ENCODE peak calls at places on chromosomes 7 and 10, in five cellular contexts. W is lung, Y is tibial artery, I is A549, S is transverse colon. M is an unnamed sample. For H3K4me1, the result is how much of the 10 kb centered on the place peaks cover.

GRCh38 chr10:26792780-26793495 is 67.8 kb downstream of the ABI1 start:
- DNase-seq in I (no peak), W (no peak), S (no peak), Y (no peak), M (no peak)

GRCh38 chr10:42242135-42242805 is 396.1 kb downstream of the ZNF33B start:
- DNase-seq in I (no peak), W (no peak), S (no peak), Y (no peak), M (no peak)

GRCh38 chr10:111030042-111030750 is 46.6 kb upstream of the ADRA2A start:
- DNase-seq in S (no peak), Y (no peak), W (no peak), I (no peak), M (no peak)

GRCh38 chr7:105268511-105269392 is 120.0 kb downstream of the SRPK2 start:
- DNase-seq in Y (no peak), W (no peak), S (no peak), I (peak), M (peak)

GRCh38 chr10:62390497-62391176 is 16.5 kb downstream of the ZNF365 start:
- DNase-seq in S (no peak), Y (no peak), W (no peak), I (no peak), M (no peak)

GRCh38 chr7:138001529-138002095 is at the start of gene CREB3L2:
- DNase-seq in W (peak), I (peak), S (peak), Y (peak), M (peak)

GRCh38 chr7:48635796-48636195 is 288.6 kb upstream of the CDC14C start:
- DNase-seq in W (no peak), I (no peak), Y (no peak), S (no peak), M (no peak)

GRCh38 chr10:13670311-13670710 is 83.5 kb downstream of the PRPF18 start:
- DNase-seq in S (no peak), W (no peak), Y (no peak), I (no peak), M (no peak)

GRCh38 chr10:16967000-16967865 is 150.0 kb upstream of the RSU1 start:
- DNase-seq in I (no peak), W (no peak), S (no peak), Y (no peak), M (no peak)

GRCh38 chr10:118218562-118218961 is 123.6 kb downstream of the FAM204A start:
- DNase-seq in W (no peak), Y (no peak), I (no peak), S (no peak), M (no peak)

GRCh38 chr10:91391915-91392314 is 18.2 kb upstream of the HECTD2 start:
- DNase-seq in I (no peak), S (no peak), Y (no peak), W (peak), M (no peak)

GRCh38 chr10:51224610-51225230 is 150.4 kb downstream of the PRKG1 start:
- DNase-seq in S (no peak), I (no peak), Y (no peak), W (no peak), M (no peak)

GRCh38 chr7:117134885-117135552 is 181.7 kb downstream of the ST7 start:
- DNase-seq in Y (no peak), S (no peak), I (no peak), W (no peak), M (no peak)

GRCh38 chr10:97327348-97328294 is 6.9 kb downstream of the FRAT2 start:
- DNase-seq in S (no peak), Y (no peak), W (peak), I (peak), M (no peak)

GRCh38 chr7:54722026-54722425 is 37.0 kb downstream of the SEC61G start:
- DNase-seq in S (no peak), I (no peak), Y (no peak), W (no peak), M (no peak)

GRCh38 chr10:34187201-34187600 is 627.9 kb downstream of the PARD3 start:
- DNase-seq in I (no peak), W (no peak), Y (no peak), S (no peak), M (no peak)

DNA sequence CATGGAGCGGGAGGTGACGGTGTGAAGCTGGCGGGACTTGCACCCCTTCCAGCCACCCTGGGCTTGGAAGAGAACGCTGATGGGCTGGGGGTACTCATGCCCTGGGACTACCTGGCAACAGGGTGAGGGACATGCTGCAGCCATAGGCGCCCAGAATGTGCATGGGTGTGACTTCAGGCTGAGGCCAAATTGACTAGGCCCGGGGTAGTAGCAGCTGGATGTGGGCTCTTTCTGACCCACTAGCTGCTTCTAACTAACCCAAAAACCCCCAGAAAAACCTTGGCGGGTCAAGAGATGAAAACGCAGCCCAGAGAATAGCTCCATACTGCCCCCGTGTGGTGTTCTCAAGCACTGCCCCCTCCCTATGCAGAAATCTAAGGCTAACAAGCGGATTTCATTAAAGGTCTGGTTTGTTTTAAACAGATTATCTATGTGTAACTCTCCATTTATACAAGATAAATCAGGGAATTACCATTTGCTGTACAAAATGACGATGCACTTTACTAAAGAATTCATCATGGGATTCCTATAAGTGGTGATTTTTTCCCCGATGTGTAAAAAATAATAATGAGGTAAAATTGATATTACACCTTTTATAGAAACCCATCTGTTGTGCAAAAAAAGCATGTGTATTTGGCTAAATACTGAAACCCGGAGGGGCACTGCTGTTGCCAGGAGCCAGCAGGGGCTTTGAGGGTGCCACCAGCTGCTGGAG is 4.2 kb downstream of the SMARCD3 start:
- DNase-seq in I (peak), S (peak), W (no peak), Y (no peak), M (peak)
- H3K4me1 ChIP-seq in I (half or more), S (under half), W (under half), Y (under half), M (half or more)

GRCh38 chr7:1059200-1060091 is 15.1 kb downstream of the GPR146 start:
- DNase-seq in I (no peak), Y (no peak), S (peak), W (peak), M (peak)
- H3K4me3 ChIP-seq in I (no peak), Y (peak), S (no peak), W (no peak), M (no peak)

DNA sequence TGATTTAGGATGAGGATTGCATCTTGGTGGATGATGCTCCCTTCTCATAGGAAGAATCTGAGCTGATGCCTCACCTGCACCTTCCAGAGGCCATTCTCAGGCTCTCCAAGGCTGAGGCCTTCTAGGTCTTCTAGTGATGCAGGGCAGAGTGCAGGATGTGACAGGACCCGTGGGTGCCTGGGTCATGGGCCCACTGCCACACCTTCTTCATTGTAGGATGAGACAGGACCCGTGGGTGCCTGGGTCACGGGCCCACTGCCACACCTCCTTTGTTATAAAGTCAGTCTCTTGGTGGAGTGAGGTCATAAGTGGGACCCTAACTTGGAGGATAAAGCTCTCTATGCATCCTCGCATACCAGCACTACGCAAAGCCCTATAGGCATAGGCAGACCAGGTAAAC is 109.9 kb upstream of the TCERG1L start:
- DNase-seq in Y (no peak), W (no peak), I (no peak), S (no peak), M (no peak)
- H3K4me1 ChIP-seq in Y (under half), W (under half), I (under half), S (under half), M (under half)

GRCh38 chr7:108454317-108454673 is 1.9 kb downstream of the NRCAM start:
- DNase-seq in Y (no peak), S (no peak), W (no peak), I (no peak), M (no peak)

GRCh38 chr7:108455833-108456677 is at the start of gene NRCAM:
- DNase-seq in S (peak), W (no peak), I (peak), Y (no peak), M (no peak)

GRCh38 chr7:108453320-108453719 is 2.9 kb downstream of the NRCAM start:
- DNase-seq in I (no peak), S (no peak), Y (no peak), W (no peak), M (no peak)

GRCh38 chr7:108455524-108455832 is 758 bp downstream of the NRCAM start:
- DNase-seq in Y (no peak), W (no peak), S (no peak), I (no peak), M (no peak)

GRCh38 chr7:108454674-108455523 is 1.3 kb downstream of the NRCAM start:
- DNase-seq in W (no peak), S (no peak), I (peak), Y (no peak), M (no peak)
- H3K4me3 ChIP-seq in W (peak), S (no peak), I (peak), Y (peak), M (no peak)

GRCh38 chr10:70680899-70681730 is 8.8 kb downstream of the ADAMTS14 start:
- DNase-seq in I (no peak), Y (no peak), S (no peak), W (no peak), M (no peak)

GRCh38 chr10:70678757-70679489 is 6.6 kb downstream of the ADAMTS14 start:
- DNase-seq in W (no peak), Y (no peak), I (no peak), S (no peak), M (no peak)

GRCh38 chr10:70677620-70678249 is 5.4 kb downstream of the ADAMTS14 start:
- DNase-seq in W (no peak), I (no peak), S (no peak), Y (no peak), M (no peak)

GRCh38 chr10:70678250-70678635 is 5.9 kb downstream of the ADAMTS14 start:
- DNase-seq in W (no peak), S (no peak), I (no peak), Y (no peak), M (no peak)

GRCh38 chr10:70679498-70679897 is 7.2 kb downstream of the ADAMTS14 start:
- DNase-seq in Y (no peak), I (no peak), W (no peak), S (no peak), M (no peak)
- H3K4me1 ChIP-seq in Y (under half), I (under half), W (under half), S (under half), M (under half)

GRCh38 chr7:28520074-28521015 is 108.0 kb downstream of the CREB5 start:
- DNase-seq in I (no peak), W (no peak), Y (no peak), S (no peak), M (no peak)

GRCh38 chr7:28517206-28517605 is 104.9 kb downstream of the CREB5 start:
- DNase-seq in S (no peak), I (no peak), W (no peak), Y (no peak), M (no peak)

GRCh38 chr7:28512648-28513435 is 100.5 kb downstream of the CREB5 start:
- DNase-seq in S (no peak), I (no peak), Y (no peak), W (no peak), M (no peak)

GRCh38 chr7:28517606-28518005 is 105.3 kb downstream of the CREB5 start:
- DNase-seq in S (no peak), I (no peak), W (no peak), Y (no peak), M (no peak)

DNA sequence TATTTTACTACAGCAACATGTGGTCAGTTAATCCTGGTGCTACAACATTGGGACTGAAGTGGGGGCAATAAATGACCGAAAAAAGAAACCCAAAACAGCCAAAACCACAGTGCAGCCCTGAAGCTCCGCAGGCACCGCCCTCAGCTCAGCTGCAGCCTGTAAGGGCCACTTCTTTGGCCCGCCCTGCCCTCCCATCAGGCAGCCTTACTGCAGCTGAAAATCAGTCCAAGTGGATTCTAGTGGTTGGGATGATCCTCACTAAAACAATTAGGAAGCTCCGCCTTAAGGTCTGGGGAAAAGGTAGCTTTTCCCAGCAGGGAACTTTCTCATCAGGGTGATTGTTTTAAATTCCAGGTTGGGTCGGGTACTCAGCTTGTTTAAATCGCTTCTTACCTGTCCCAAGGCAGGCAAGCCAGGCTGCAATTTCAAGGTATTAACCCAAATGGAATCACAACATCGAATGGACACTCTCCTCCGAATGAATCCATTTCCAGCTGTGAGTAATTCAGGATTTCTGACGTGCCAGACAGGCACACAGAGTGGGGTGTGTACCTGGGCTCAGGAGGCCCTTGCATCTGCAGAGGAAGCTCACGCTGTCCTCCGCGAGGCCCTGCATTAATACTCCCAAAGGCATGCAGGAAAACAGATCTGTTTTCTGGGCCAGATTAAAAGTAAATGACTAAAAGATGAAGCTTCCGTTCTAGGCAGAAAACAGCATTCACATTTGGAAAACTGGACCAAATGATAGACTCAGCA is 104.2 kb downstream of the CREB5 start:
- DNase-seq in I (no peak), W (no peak), S (no peak), Y (no peak), M (no peak)
- H3K4me3 ChIP-seq in I (no peak), W (no peak), S (no peak), Y (no peak), M (no peak)

GRCh38 chr7:148714498-148714897 is 15.8 kb downstream of the CUL1 start:
- DNase-seq in I (no peak), Y (no peak), W (no peak), S (no peak), M (no peak)
- H3K4me1 ChIP-seq in I (under half), Y (under half), W (under half), S (under half), M (under half)

DNA sequence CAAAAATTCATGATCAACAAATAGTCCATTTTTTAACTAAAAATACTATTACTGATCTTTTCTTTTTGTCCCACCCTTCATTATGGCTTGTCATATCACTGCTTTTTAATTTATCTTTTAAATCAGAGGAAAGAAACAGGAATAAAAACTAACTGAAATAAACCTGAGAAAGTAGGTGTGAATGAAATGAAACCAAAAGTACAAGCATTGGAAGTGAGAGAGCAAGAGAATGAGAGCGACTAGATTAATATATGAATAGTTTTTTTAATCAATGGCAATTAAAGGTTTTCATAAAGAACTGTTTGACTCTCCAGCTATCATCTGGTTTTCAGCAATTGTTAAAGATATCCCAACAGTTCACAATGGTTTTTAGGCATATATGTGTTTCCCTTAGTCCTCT is 137.8 kb downstream of the SPAG6 start:
- DNase-seq in S (no peak), I (no peak), Y (no peak), W (no peak), M (no peak)
- H3K4me3 ChIP-seq in S (no peak), I (no peak), Y (no peak), W (no peak), M (no peak)

DNA sequence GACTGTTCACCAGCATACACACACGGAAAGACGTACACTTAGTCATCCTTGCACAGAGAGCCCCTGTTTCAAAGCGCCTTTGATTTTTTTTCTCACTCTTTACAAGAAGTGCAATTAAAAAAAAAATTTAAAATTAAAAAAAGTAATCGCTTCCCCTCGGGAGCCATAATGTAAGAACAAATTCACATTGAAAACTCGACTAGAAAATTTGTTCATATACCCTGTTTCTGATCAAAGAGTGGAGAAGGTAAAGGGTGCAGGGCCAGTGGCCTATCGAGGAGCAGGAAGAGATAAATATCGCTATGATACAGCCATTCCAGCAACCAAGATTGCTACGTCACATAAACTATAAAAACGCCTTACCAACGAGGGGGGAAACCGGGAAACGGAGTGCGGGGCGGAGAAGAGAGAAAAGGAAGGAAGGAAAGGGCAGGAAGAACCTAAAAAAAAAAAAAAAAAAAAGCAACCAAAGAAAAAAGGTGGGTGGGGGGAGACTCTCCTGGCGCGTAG is 5.0 kb upstream of the HOXA2 start:
- DNase-seq in I (no peak), W (no peak), Y (no peak), S (peak), M (no peak)
- H3K4me1 ChIP-seq in I (under half), W (under half), Y (under half), S (under half), M (under half)

DNA sequence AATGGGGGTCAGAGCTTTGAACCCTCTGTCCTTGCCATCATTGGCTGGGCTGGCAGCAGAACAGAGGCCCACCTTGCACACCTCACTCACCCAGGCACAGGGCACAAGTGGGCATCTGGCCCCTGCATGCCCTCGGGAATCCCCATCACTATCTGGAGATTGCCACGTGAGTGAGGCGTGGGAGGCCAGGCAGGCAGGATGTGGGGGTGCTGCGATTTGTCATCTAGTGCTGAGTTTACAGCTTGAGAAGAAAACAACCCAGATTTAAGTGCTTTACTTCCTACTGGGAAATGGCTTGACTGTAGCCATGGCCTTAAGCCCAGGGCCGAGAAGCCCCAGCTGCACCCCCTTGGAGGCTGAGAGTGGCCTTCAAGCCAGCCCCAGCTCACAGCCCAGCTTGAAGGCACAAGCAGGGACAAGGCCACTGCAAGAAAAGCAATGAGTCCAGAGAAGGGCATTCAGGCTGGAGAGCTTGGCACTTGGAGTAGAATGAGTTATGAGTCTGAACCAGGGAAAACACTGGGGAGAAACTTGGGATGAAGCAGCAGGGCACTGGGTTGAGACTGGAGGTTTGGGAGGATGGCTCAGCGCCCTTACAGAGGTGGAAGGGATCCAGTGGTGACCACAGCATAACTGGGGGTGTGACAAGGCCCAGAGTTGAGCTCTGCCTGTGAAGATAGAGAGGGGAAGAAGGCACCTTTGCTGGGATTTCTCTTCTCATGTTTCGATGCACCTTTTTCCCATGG is 123.0 kb downstream of the CXCL12 start:
- DNase-seq in S (no peak), Y (peak), W (no peak), I (no peak), M (no peak)
- H3K4me3 ChIP-seq in S (no peak), Y (no peak), W (no peak), I (no peak), M (no peak)